ENCODE peak calls at places on chromosomes 6 and 20, in eight cellular contexts. L, Z, J, K, Q, O, V and H are unnamed samples.

GRCh38 chr6:100366419-100366818 is 98.3 kb downstream of the SIM1 start:
- DNase-seq in L (peak), Z (no peak), J (no peak), K (peak), Q (no peak), O (peak), V (no peak), H (peak)

GRCh38 chr20:38121741-38122140 is 43.3 kb downstream of the TGM2 start:
- DNase-seq in L (no peak), Z (no peak), J (no peak), K (no peak), Q (no peak), O (no peak), V (no peak), H (no peak)

GRCh38 chr6:109925060-109925459 is 53.1 kb upstream of the GPR6 start:
- DNase-seq in L (peak), Z (no peak), J (no peak), K (no peak), Q (no peak), O (no peak), V (no peak), H (peak)

GRCh38 chr20:13142143-13142542 is 78.9 kb upstream of the ISM1 start:
- DNase-seq in L (no peak), Z (no peak), J (no peak), K (no peak), Q (no peak), O (no peak), V (no peak), H (no peak)

GRCh38 chr6:63448229-63448628 is 124.1 kb upstream of the LOC128125822 start:
- DNase-seq in L (no peak), Z (no peak), J (no peak), K (peak), Q (no peak), O (no peak), V (no peak), H (no peak)

GRCh38 chr6:3294921-3295871 is 36.4 kb downstream of the PSMG4 start:
- DNase-seq in L (no peak), Z (peak), J (no peak), K (no peak), Q (no peak), O (no peak), V (no peak), H (no peak)

GRCh38 chr6:44022296-44022661 is 105.0 kb downstream of the MRPL14 start:
- DNase-seq in L (peak), Z (no peak), J (no peak), K (peak), Q (no peak), O (no peak), V (peak), H (no peak)

GRCh38 chr6:37021356-37022129 is 16.1 kb downstream of the FGD2 start:
- DNase-seq in L (peak), Z (no peak), J (no peak), K (peak), Q (no peak), O (peak), V (peak), H (peak)

GRCh38 chr20:3166338-3166912 is 6.8 kb upstream of the FASTKD5 start:
- DNase-seq in L (no peak), Z (no peak), J (no peak), K (no peak), Q (no peak), O (no peak), V (no peak), H (no peak)

GRCh38 chr6:81126150-81126549 is 626.3 kb downstream of the TENT5A start:
- DNase-seq in L (peak), Z (no peak), J (no peak), K (peak), Q (no peak), O (peak), V (no peak), H (peak)

GRCh38 chr6:33907227-33907626 is 103.4 kb upstream of the MLN start:
- DNase-seq in L (no peak), Z (no peak), J (no peak), K (no peak), Q (no peak), O (no peak), V (no peak), H (no peak)

GRCh38 chr6:96760153-96760687 is 77.1 kb downstream of the GPR63 start:
- DNase-seq in L (no peak), Z (no peak), J (peak), K (no peak), Q (no peak), O (no peak), V (no peak), H (no peak)

GRCh38 chr6:164757451-164757850 is 552.0 kb downstream of the C6orf118 start:
- DNase-seq in L (no peak), Z (no peak), J (no peak), K (no peak), Q (no peak), O (no peak), V (no peak), H (no peak)

GRCh38 chr6:149084026-149084425 is 233.5 kb upstream of the TAB2 start:
- DNase-seq in L (no peak), Z (no peak), J (no peak), K (no peak), Q (no peak), O (no peak), V (no peak), H (no peak)

GRCh38 chr6:9977451-9977850 is 437.4 kb downstream of the TFAP2A start:
- DNase-seq in L (no peak), Z (no peak), J (no peak), K (no peak), Q (no peak), O (no peak), V (no peak), H (no peak)
- TF ChIP-seq CTCF in L (no peak), Z (no peak), J (no peak), K (no peak), Q (no peak), O (no peak), V (no peak), H (no peak)

DNA sequence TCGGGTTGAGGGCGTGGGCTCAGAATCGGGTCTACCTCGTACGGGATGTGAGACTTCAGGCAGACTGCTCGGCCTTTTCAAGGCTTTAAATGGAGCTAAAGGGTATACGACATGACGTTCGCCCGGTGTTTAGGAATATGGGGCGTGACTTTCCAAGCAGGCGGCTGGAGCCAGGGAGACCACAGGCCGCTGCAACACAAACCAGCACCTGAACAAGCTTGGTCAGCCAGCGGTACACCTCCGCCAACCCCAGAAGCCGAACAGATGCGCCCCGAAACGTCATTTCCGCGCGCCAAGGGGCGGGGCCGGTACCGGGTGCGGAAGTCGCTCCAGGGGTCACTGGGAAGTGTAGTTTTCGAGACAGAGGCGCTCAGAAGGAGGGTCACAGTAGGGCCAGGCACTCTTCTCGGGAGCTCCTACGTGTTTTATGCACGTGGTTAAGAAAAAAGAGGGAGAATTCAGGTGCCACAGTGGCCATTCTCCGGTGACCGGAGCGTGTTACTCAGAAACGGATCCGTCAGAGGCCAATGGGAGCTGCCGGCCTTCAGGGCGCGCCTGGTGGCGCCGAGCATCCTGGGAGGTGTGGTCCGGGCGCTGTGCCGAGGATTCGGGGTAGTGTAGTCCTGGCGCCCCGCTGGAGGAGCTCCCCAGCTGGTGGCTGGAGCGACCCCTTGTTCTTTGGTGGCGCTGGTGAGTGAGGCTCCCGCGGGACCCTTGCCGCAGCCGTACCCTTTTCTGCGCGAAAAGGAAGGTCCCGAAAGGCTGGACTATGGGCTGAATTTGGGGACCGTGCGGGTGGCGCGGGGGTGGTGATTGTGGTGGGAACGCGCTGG is at the start of gene ZNF133:
- DNase-seq in L (peak), Z (peak), J (peak), K (peak), Q (peak), O (peak), V (peak), H (peak)
- TF ChIP-seq CTCF in L (peak), Z (no peak), J (peak), K (no peak), Q (no peak), O (peak), V (peak), H (peak)

GRCh38 chr6:67003844-67004243 is 1296.8 kb upstream of the EYS start:
- DNase-seq in L (no peak), Z (no peak), J (no peak), K (no peak), Q (no peak), O (no peak), V (no peak), H (no peak)

DNA sequence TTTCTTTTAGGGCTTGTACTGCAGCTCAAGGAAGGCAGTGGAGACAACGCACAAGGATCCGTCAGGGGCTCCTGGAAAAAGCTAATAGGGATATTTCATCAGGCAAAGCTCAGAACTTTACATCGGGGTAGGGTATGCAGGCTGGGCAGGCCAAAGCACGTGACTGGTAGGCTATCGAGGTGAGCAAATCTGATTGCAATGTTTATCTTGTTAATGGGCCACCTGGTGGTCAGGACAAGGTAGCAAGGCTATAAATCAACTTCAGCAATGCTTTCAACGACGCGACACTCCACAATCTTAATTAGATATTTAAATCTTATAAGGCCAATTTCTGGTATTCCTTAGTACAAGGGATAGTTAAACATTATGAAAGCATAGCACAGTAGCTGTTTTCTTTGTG is 1302.8 kb upstream of the EYS start:
- DNase-seq in L (no peak), Z (no peak), J (no peak), K (no peak), Q (no peak), O (no peak), V (peak), H (no peak)
- TF ChIP-seq CTCF in L (peak), Z (no peak), J (no peak), K (no peak), Q (no peak), O (no peak), V (peak), H (peak)

GRCh38 chr6:90294989-90295853 is 1.4 kb downstream of the BACH2 start:
- DNase-seq in L (peak), Z (peak), J (peak), K (peak), Q (peak), O (no peak), V (no peak), H (peak)
- TF ChIP-seq CTCF in L (no peak), Z (no peak), J (peak), K (no peak), Q (peak), O (no peak), V (no peak), H (no peak)

GRCh38 chr6:116101298-116101718 is 655 bp downstream of the NT5DC1 start:
- DNase-seq in L (no peak), Z (no peak), J (no peak), K (no peak), Q (no peak), O (no peak), V (no peak), H (no peak)
- TF ChIP-seq CTCF in L (no peak), Z (no peak), J (no peak), K (no peak), Q (no peak), O (no peak), V (no peak), H (no peak)

DNA sequence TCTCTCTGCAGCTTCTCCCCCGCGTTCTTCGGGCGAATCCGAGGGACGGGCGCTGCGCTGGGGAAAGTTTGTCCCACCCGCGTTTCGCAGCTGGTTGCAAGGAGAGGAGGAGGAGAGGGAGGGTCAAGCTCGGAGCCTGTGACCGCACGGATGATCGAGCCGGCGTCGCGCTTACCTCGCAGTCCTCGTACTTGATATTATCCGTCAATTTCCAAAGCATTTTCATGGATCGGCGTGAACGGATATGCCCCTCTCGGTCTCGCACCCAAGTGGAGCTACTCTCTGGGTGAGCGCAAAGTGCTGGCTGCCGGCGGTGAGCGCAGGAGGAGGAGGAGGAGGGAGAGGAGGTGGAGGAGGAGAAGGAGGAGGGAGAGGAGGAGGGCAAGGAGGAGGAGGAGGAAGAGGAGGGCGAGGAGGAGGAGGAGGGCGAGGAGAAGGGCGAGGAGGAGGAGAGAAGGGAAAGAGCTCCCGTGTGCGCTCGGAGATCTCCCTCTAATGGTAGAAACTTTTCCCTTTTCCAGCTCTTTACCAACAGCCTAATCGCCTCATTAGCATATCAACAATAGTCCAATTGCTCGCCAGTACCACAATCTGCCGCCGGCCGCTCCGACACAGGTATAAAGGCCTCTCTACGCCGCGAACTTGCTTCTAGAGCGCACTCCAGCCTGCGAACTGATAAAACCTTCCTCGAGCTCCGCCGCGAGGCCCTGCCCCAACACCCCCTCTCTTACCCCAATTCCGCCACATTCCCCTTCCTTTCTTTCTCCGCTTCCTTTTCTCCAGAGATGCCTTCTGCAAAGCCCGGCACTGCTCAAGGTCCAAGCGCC is at the start of gene TFAP2A:
- DNase-seq in L (peak), Z (peak), J (no peak), K (peak), Q (no peak), O (peak), V (peak), H (peak)
- TF ChIP-seq CTCF in L (peak), Z (no peak), J (no peak), K (no peak), Q (no peak), O (peak), V (peak), H (peak)

DNA sequence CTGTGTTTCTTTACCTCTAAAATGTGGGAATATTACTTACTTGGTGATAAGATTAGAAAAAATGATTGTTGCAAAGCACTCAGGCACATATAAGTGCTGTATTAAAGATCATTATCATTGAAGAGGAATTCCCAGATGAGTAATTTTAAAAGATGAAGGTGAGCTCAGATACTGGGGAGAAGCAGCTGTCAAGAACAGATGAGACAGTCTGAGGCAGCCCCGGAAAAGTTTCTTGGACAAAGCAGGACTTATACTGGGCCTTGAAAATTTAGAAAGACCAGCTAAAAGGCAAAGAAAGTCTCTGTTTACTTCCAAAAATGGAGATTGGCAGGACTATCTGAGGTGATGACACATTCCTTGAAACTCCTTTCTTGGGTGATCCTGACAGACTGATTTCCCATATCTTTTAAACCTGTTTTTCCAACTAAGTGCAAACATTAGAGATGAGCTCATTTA is 93.8 kb upstream of the MARCKS start:
- DNase-seq in L (peak), Z (no peak), J (no peak), K (no peak), Q (no peak), O (no peak), V (no peak), H (no peak)
- TF ChIP-seq CTCF in L (no peak), Z (no peak), J (no peak), K (no peak), Q (no peak), O (no peak), V (no peak), H (no peak)